ENCODE peak calls at places on chromosome 15, in four cellular contexts. C is HepG2, U is GM12878, D is K562. Q is an unnamed sample.
A peak's percentile ranks its signal among the peaks of the same experiment; 100 is the strongest.

GRCh38 chr15:101675015-101675414 is 22.8 kb upstream of the TM2D3 start:
- DNase-seq in C (no peak), U (no peak), D (no peak), Q (no peak)

GRCh38 chr15:29844290-29844903 is 22.1 kb upstream of the TJP1 start:
- DNase-seq in C (no peak), U (no peak), D (no peak), Q (no peak)

GRCh38 chr15:29040367-29040745 is 154.6 kb downstream of the APBA2 start:
- DNase-seq in C (no peak), U (no peak), D (no peak), Q (no peak)

GRCh38 chr15:94125131-94125530 is 106.2 kb upstream of the MCTP2 start:
- DNase-seq in C (no peak), U (no peak), D (no peak), Q (no peak)

GRCh38 chr15:69509131-69509530 is 56.5 kb downstream of the RPLP1 start:
- DNase-seq in C (no peak), U (no peak), D (no peak), Q (no peak)

GRCh38 chr15:76330281-76330680 is 6.3 kb upstream of the ISL2 start:
- DNase-seq in C (peak; percentile 47), U (no peak), D (peak; percentile 28), Q (peak; percentile 76)

GRCh38 chr15:74856537-74856936 is 13.6 kb upstream of the ULK3 start:
- DNase-seq in C (no peak), U (no peak), D (no peak), Q (no peak)

GRCh38 chr15:51727141-51727897 is 10.1 kb downstream of the LYSMD2 start:
- DNase-seq in C (peak; percentile 11), U (no peak), D (peak; percentile 29), Q (no peak)

GRCh38 chr15:70077436-70077835 is 20.3 kb downstream of the TLE3 start:
- DNase-seq in C (no peak), U (no peak), D (no peak), Q (no peak)

GRCh38 chr15:101272584-101272983 is 4.7 kb downstream of the SELENOS start:
- DNase-seq in C (no peak), U (no peak), D (no peak), Q (no peak)

GRCh38 chr15:68488290-68488689 is 56.3 kb upstream of the ITGA11 start:
- DNase-seq in C (no peak), U (no peak), D (no peak), Q (no peak)

GRCh38 chr15:28984421-28985375 is 98.9 kb downstream of the APBA2 start:
- DNase-seq in C (peak; percentile 3), U (no peak), D (no peak), Q (no peak)

GRCh38 chr15:69303337-69304175 is 4.8 kb downstream of the PAQR5 start:
- DNase-seq in C (no peak), U (no peak), D (peak; percentile 40), Q (peak; percentile 40)

GRCh38 chr15:95989392-95989791 is 341.1 kb upstream of the NR2F2 start:
- DNase-seq in C (no peak), U (no peak), D (no peak), Q (no peak)

GRCh38 chr15:71110800-71111565 is 4.3 kb upstream of the THSD4 start:
- DNase-seq in C (no peak), U (no peak), D (no peak), Q (no peak)

DNA sequence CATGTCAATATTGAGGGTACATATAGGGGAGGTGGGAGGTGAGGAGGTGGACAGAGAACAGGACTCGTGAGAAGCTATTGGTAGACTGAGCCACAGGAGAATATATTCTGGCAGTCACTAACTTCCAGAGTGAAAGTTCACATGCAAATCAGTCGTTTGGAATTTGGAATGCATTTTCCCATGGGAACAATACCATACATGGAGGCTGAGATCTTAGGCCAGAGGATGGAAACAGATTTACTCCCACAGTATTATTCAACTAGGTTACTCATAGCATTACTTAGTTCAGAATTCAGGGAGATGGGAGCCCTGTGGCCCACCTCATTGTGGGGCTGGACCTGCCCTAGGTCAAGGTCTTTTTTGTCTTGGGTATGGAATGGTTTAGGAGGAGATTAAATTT is 36.4 kb upstream of the ABHD2 start:
- DNase-seq in C (peak; percentile 12), U (no peak), D (no peak), Q (no peak)
- TF ChIP-seq BHLHE40 in C (no peak), U (no peak), D (no peak), Q (no peak)

GRCh38 chr15:35308802-35309201 is 223.7 kb upstream of the NANOGP8 start:
- DNase-seq in C (no peak), U (no peak), D (no peak), Q (no peak)
- TF ChIP-seq FOXM1 in C (no peak), U (no peak), D (no peak), Q (no peak)

GRCh38 chr15:78682693-78683410 is 41.8 kb upstream of the CHRNB4 start:
- DNase-seq in C (no peak), U (no peak), D (no peak), Q (no peak)

GRCh38 chr15:78685925-78686324 is 44.9 kb upstream of the CHRNB4 start:
- DNase-seq in C (no peak), U (no peak), D (no peak), Q (no peak)

GRCh38 chr15:78685157-78685830 is 44.3 kb upstream of the CHRNB4 start:
- DNase-seq in C (no peak), U (no peak), D (no peak), Q (no peak)

GRCh38 chr15:78682013-78682651 is 41.1 kb upstream of the CHRNB4 start:
- DNase-seq in C (no peak), U (no peak), D (no peak), Q (no peak)

DNA sequence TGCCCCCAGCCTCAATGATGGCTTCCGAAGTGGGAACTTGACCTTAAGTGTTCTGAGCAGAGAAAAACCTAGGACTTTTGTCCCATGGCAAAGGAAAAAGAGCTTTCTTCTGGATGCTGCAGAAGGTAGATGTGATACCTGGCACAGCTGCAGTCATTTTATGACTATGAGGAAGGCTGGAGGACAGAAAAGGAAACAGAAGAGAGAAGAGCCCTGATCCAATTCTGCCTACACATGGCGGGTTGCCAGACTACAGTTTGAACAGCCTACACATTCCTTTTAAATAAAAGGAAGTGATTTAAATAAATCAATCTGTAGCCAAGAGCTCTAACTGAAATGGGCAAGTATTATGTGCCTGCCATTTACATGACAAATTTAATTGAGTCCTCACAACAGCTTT is 43.6 kb upstream of the CHRNB4 start:
- DNase-seq in C (no peak), U (no peak), D (no peak), Q (no peak)
- TF ChIP-seq BHLHE40 in C (no peak), U (no peak), D (no peak), Q (no peak)

GRCh38 chr15:99502182-99502581 is 63.6 kb upstream of the MEF2A start:
- DNase-seq in C (no peak), U (peak; percentile 90), D (no peak), Q (no peak)
- TF ChIP-seq FOXM1 in C (no peak), U (no peak), D (no peak), Q (no peak)

DNA sequence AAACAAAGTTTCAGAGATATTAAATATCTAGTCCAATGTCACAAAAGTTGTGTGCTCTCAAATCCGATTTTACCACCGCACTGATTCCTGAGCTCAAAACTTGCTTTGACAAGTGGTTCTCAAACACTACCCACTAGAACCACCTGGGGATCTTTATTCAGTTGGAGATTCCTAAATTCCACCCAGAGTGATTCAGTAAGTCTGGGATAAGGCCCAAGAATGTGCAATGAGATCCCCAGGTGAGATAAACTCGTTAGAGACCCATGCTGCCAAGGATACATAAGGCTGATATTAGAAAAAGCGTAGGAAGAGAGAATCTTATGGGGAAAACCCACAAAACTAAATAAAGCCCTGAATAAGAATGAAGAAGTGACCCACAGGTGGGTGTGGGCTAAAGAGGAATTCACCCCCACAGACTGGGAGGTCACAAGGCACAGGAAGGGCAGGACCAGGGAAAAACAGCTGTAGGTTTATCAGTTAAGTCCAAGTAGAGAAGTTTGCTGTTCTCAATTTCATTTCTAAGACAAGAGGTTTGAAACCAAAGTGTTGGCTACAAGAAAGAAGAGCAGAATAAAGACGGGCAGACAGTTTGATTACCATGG is 11.5 kb upstream of the RPS17 start:
- DNase-seq in C (no peak), U (no peak), D (no peak), Q (no peak)
- TF ChIP-seq BHLHE40 in C (no peak), U (no peak), D (no peak), Q (no peak)

GRCh38 chr15:65101418-65101890 is 13.5 kb downstream of the UBAP1L start:
- DNase-seq in C (peak; percentile 50), U (no peak), D (peak; percentile 70), Q (peak; percentile 53)
- TF ChIP-seq FOXM1 in C (no peak), U (no peak), D (no peak), Q (no peak)

GRCh38 chr15:41989573-41990242 is 17.4 kb upstream of the EHD4 start:
- DNase-seq in C (peak; percentile 56), U (no peak), D (peak; percentile 85), Q (peak; percentile 78)
- TF ChIP-seq BHLHE40 in C (peak; percentile 17), U (peak; percentile 33), D (no peak), Q (no peak)

Q was measured in HEK293T.